ENCODE peak calls at places on chromosome 6, in nine cellular contexts. Q, X, O, V, N, M, F, I and G are unnamed samples.

GRCh38 chr6:82783587-82784253 is 281.9 kb downstream of the UBE3D start:
- DNase-seq in X (no peak), F (peak), O (no peak), V (no peak), M (no peak), Q (no peak), N (no peak), I (no peak), G (no peak)

GRCh38 chr6:1798303-1798964 is 188.7 kb downstream of the FOXC1 start:
- DNase-seq in X (no peak), O (no peak), V (no peak), I (no peak), Q (no peak), N (no peak), M (no peak), F (no peak), G (no peak)

GRCh38 chr6:94196891-94197290 is 777.5 kb upstream of the EPHA7 start:
- DNase-seq in X (no peak), Q (peak), M (no peak), F (no peak), I (no peak), N (no peak), O (no peak), V (no peak), G (no peak)

GRCh38 chr6:138773177-138774091 is at the start of gene CCDC28A:
- DNase-seq in F (peak), X (peak), O (peak), I (peak), Q (peak), V (peak), M (peak), N (peak), G (peak)

GRCh38 chr6:5175195-5175594 is 85.6 kb downstream of the LYRM4 start:
- DNase-seq in O (no peak), Q (no peak), N (no peak), X (no peak), M (no peak), V (no peak), I (no peak), F (peak), G (peak)

GRCh38 chr6:109482913-109483743 is at the start of gene ZBTB24:
- DNase-seq in X (peak), N (peak), O (peak), Q (peak), I (peak), M (peak), V (peak), F (peak), G (peak)

GRCh38 chr6:7528565-7528964 is 12.9 kb upstream of the DSP start:
- DNase-seq in N (no peak), Q (no peak), I (no peak), F (no peak), O (no peak), V (no peak), M (no peak), X (no peak), G (no peak)

GRCh38 chr6:141195251-141195832 is 937.4 kb upstream of the GJE1 start:
- DNase-seq in M (no peak), N (no peak), I (no peak), V (no peak), F (no peak), O (no peak), Q (no peak), X (no peak), G (no peak)

GRCh38 chr6:90694802-90695201 is 107.9 kb upstream of the MAP3K7 start:
- DNase-seq in N (no peak), X (no peak), Q (no peak), M (no peak), I (no peak), V (no peak), F (no peak), O (no peak), G (no peak)

GRCh38 chr6:155412335-155412734 is 43.3 kb downstream of the NOX3 start:
- DNase-seq in M (no peak), I (no peak), N (no peak), X (no peak), V (no peak), F (no peak), Q (no peak), O (no peak), G (no peak)

GRCh38 chr6:117483004-117483644 is 650 bp downstream of the DCBLD1 start:
- DNase-seq in Q (peak), N (peak), O (no peak), F (no peak), X (no peak), V (peak), I (peak), M (peak), G (peak)

GRCh38 chr6:112311950-112312547 is 35.1 kb upstream of the RFPL4B start:
- DNase-seq in I (no peak), X (no peak), Q (no peak), V (no peak), N (no peak), M (no peak), F (no peak), O (no peak), G (no peak)

GRCh38 chr6:129469070-129469662 is 240.8 kb downstream of the ARHGAP18 start:
- DNase-seq in M (no peak), N (no peak), I (no peak), X (no peak), Q (no peak), O (no peak), F (no peak), V (no peak), G (no peak)

GRCh38 chr6:137709424-137710281 is 157.4 kb upstream of the TNFAIP3 start:
- DNase-seq in V (no peak), F (no peak), I (no peak), O (no peak), X (no peak), Q (no peak), M (no peak), N (no peak), G (no peak)

GRCh38 chr6:39228992-39229767 is at the start of gene KCNK5:
- DNase-seq in O (peak), F (peak), X (peak), V (no peak), I (peak), Q (peak), M (peak), N (peak), G (no peak)

GRCh38 chr6:56851541-56852248 is 103.2 kb upstream of the BEND6 start:
- DNase-seq in X (no peak), F (peak), Q (peak), M (peak), V (peak), N (peak), O (no peak), I (peak), G (peak)

GRCh38 chr6:63537959-63538300 is 34.4 kb upstream of the LOC128125822 start:
- DNase-seq in N (no peak), F (no peak), V (no peak), I (no peak), X (no peak), Q (no peak), M (no peak), O (no peak), G (no peak)

GRCh38 chr6:63533952-63534351 is 38.3 kb upstream of the LOC128125822 start:
- DNase-seq in Q (no peak), X (no peak), O (no peak), N (no peak), M (no peak), I (no peak), F (no peak), V (no peak), G (no peak)

GRCh38 chr6:63538550-63538949 is 33.7 kb upstream of the LOC128125822 start:
- DNase-seq in Q (no peak), N (no peak), O (no peak), M (no peak), F (no peak), V (no peak), X (no peak), I (no peak), G (no peak)

GRCh38 chr6:63533026-63533425 is 39.3 kb upstream of the LOC128125822 start:
- DNase-seq in Q (no peak), N (no peak), O (no peak), V (no peak), M (no peak), I (no peak), F (no peak), X (no peak), G (no peak)

GRCh38 chr6:63537126-63537958 is 34.9 kb upstream of the LOC128125822 start:
- DNase-seq in F (no peak), V (no peak), Q (no peak), N (no peak), X (no peak), O (no peak), M (no peak), I (no peak), G (no peak)
- H3K27ac ChIP-seq in F (no peak), V (no peak), Q (no peak), N (no peak), X (no peak), O (no peak), M (no peak), I (no peak), G (no peak)

GRCh38 chr6:35048031-35048613 is 93.0 kb downstream of the TCP11 start:
- DNase-seq in F (no peak), O (no peak), X (no peak), M (no peak), Q (peak), V (no peak), N (peak), I (no peak), G (peak)
- H3K27ac ChIP-seq in F (no peak), O (no peak), X (peak), M (peak), Q (peak), V (no peak), N (peak), I (peak), G (peak)

DNA sequence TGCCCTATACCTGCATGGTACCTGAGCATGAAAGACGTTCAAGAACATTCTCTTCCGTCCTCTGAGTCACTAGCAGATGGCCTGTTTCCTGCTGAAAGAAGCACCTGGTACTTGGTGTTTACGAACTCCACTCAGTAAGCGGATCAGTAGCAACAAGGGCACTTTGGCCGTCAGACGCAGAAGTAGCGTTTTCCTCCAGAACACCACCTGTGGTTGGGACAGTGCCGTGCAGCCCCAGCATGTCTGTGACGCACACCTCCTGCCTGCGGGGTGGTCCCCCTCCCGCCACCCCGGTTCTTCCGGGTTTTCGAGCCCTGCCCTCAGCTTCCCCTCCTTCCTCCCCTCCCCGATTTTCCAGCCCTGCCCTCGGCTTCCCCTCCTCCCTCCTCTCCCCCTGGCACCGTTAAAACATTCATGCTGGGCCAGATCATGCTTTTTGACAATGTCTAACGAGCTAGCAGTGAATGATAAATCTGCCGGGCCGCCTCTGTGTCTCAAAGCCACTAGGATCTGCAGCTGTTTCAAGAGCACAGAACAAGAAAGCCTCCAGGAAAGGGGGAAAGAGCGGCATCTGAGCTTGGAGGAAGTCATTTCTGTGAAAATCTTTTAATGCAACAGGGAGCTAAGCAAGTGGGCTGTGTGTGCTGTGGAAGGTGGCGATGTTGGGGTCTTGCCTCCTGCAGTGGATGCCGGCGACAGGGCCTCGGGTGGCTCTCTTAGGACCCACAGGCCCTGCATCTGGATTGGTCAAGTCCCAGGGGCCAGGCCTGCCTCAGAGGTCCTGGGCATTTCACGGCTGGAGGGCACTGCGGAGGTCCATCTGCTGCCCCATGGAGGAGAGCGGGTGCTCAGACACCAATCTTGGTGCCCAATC is 207.9 kb downstream of the ERMARD start:
- DNase-seq in N (no peak), V (peak), O (peak), I (peak), M (no peak), X (no peak), F (no peak), Q (no peak), G (no peak)
- H3K27ac ChIP-seq in N (no peak), V (no peak), O (peak), I (no peak), M (no peak), X (no peak), F (no peak), Q (no peak), G (no peak)

DNA sequence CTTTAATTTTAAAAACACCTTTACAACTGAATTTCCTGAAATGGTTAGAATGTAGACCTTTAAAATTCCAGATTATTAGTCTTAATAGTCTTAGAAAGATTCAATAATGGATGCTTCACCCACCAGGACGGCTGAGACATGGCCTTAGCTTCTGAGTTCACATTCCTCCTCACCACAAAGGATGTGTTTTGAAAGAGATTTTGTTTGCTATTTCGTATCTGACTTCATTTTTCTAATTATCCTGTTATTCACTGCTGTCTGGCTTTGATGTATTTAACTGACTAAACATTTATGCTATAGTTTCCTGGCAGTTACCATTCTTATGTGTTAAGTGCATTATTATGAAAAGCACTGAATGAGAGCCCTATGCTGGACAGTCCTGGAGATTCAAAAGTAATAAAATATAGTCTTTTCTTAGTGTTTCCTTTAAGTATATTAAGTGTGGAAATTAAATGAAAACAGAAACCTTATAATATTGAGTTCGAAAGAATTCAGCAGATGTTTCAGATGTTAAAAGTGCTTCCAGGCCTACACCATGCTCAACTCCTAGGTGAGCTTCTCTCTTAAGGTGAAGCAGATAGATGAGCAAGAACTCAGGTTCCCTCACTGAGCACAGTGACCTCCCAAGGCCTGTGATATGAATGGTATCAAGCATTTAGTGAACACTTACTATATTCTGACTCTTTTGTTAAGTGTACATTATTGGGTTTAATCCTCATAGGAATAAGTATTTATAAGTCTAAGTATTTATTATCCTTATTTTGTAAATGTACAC is 40.3 kb downstream of the MAP3K4 start:
- DNase-seq in O (no peak), N (no peak), X (no peak), F (no peak), M (no peak), Q (no peak), I (no peak), V (no peak), G (no peak)
- H3K27ac ChIP-seq in O (no peak), N (no peak), X (no peak), F (no peak), M (no peak), Q (no peak), I (no peak), V (peak), G (no peak)

GRCh38 chr6:31180500-31180899 is 10.0 kb upstream of the POU5F1 start:
- DNase-seq in X (no peak), F (no peak), V (no peak), N (peak), O (peak), M (peak), Q (peak), I (peak), G (peak)

GRCh38 chr6:31178143-31179041 is 7.9 kb upstream of the POU5F1 start:
- DNase-seq in X (no peak), O (no peak), F (no peak), I (no peak), N (no peak), M (no peak), Q (no peak), V (no peak), G (no peak)

GRCh38 chr6:31175961-31176360 is 5.5 kb upstream of the POU5F1 start:
- DNase-seq in M (no peak), I (no peak), O (no peak), F (no peak), Q (no peak), V (peak), N (no peak), X (no peak), G (no peak)

GRCh38 chr6:31179896-31180295 is 9.4 kb upstream of the POU5F1 start:
- DNase-seq in N (no peak), I (no peak), O (no peak), M (no peak), Q (no peak), X (no peak), V (no peak), F (no peak), G (no peak)

DNA sequence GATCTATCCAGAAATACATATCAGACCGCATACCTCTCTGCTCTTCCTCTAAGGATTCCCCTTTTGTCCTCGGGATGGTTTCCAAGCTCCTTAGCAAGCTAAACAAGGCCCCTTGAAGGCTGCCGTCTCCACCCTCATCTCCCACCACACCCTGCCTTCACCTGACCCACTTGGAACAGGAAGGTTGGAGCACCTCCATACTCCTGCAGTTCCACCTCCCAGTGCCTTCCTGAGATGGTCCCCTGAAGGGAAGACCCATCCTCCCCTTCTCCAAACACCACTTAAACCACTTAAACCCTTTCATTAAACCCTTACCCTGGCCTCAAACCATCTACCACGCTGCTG is 8.5 kb upstream of the POU5F1 start:
- DNase-seq in I (no peak), Q (no peak), X (no peak), N (no peak), O (no peak), M (no peak), F (no peak), V (no peak), G (no peak)
- H3K27ac ChIP-seq in I (no peak), Q (no peak), X (no peak), N (no peak), O (no peak), M (no peak), F (no peak), V (no peak), G (no peak)

DNA sequence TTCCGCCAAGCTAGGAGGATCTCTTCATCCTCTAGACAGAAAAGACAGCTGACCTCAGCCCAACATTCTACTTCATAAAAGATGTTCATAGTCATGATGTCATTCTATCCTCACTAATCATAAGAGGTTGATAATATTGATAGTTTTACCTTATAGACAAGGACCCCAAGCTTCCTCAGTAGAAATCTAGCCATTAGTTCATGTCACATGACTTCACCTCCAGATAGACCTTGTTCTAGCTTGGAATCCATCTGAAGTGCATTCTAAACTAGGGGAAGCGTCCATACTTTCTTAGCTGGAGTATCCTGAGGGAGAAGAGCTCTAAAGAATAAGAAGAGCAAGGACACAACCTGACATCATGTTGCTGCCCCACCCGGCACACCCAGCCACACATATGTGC is 292.6 kb upstream of the STXBP5 start:
- DNase-seq in I (no peak), O (no peak), X (no peak), N (no peak), Q (no peak), V (no peak), F (no peak), M (no peak), G (no peak)
- H3K27ac ChIP-seq in I (no peak), O (no peak), X (no peak), N (no peak), Q (no peak), V (no peak), F (no peak), M (no peak), G (no peak)

DNA sequence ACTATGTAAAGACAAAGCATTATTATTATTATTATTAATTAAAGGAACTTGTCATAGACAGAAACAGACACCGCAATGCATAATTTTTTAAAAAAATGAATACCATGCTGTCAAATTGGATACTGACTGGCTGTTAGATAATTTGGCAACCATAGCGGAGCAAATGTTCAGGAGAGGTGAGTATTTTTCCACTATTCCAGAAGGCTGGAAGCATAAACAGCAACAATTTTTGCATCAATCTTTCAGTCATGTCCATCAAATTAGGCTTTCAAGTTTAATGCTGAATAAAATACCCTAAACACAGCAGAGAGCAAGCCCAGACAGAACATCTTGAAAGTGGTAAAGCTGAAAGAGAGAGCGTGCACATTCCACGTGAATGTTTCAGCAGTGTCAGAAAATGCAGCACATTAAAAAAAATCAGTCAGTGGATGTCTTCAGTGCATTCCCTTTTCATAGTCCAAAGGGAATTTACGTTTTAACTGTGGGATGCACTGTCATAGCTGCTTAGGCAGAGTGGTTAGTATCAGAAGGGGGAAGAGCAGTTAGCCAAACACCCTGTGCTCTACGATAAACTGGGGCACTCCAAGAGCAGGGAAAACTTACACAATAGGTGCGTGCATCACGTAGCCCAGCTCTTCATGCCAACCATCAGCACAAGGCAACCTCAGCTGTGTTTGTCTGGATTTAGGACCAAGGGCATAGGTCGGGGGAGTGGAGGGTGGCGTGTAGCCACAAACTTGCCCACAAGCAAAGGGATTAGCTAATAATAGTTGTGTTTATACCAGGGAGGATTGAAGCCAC is 116.2 kb upstream of the STMND1 start:
- DNase-seq in Q (no peak), I (no peak), V (no peak), N (peak), M (no peak), X (no peak), O (no peak), F (no peak), G (no peak)
- H3K27ac ChIP-seq in Q (no peak), I (no peak), V (peak), N (no peak), M (no peak), X (no peak), O (no peak), F (no peak), G (no peak)

GRCh38 chr6:163428373-163428772 is 13.9 kb downstream of the QKI start:
- DNase-seq in X (no peak), Q (no peak), V (no peak), I (no peak), O (no peak), F (no peak), M (no peak), N (no peak), G (no peak)
- H3K27ac ChIP-seq in X (no peak), Q (peak), V (no peak), I (no peak), O (no peak), F (no peak), M (no peak), N (no peak), G (no peak)